ENCODE peak calls at places on chromosomes 16 and 17, in six cellular contexts. N, L, F, O, Q and R are unnamed samples.

GRCh38 chr16:73846292-73846849 is 450.2 kb upstream of the PSMD7 start:
- DNase-seq in N (no peak), L (peak), F (no peak), O (no peak), Q (no peak), R (no peak)

GRCh38 chr17:16191604-16192003 is 23.7 kb downstream of the NCOR1 start:
- DNase-seq in N (no peak), L (no peak), F (no peak), O (no peak), Q (no peak), R (no peak)

GRCh38 chr17:15941781-15942180 is 3.1 kb upstream of the ADORA2B start:
- DNase-seq in N (peak), L (no peak), F (no peak), O (no peak), Q (no peak), R (no peak)

GRCh38 chr16:17408296-17408695 is 62.5 kb downstream of the XYLT1 start:
- DNase-seq in N (no peak), L (no peak), F (no peak), O (no peak), Q (no peak), R (no peak)

GRCh38 chr16:4323845-4324478 is 8.1 kb downstream of the GLIS2 start:
- DNase-seq in N (peak), L (peak), F (no peak), O (no peak), Q (peak), R (no peak)

GRCh38 chr16:1989826-1990335 is at the start of gene SYNGR3:
- DNase-seq in N (peak), L (no peak), F (no peak), O (no peak), Q (no peak), R (peak)

GRCh38 chr17:41171881-41172280 is 3.9 kb upstream of the KRTAP4-3 start:
- DNase-seq in N (peak), L (no peak), F (no peak), O (no peak), Q (no peak), R (no peak)

GRCh38 chr16:165539-166374 is at the start of gene HBM:
- DNase-seq in N (no peak), L (no peak), F (no peak), O (no peak), Q (no peak), R (peak)

GRCh38 chr16:57600048-57600835 is 28.2 kb upstream of the ADGRG1 start:
- DNase-seq in N (peak), L (peak), F (peak), O (no peak), Q (peak), R (no peak)

GRCh38 chr16:58085171-58085570 is 44.0 kb downstream of the CFAP20 start:
- DNase-seq in N (no peak), L (no peak), F (no peak), O (no peak), Q (no peak), R (no peak)

GRCh38 chr17:77951123-77951522 is 7.4 kb upstream of the TNRC6C start:
- DNase-seq in N (no peak), L (no peak), F (no peak), O (no peak), Q (no peak), R (no peak)

GRCh38 chr17:81914103-81914850 is 3.1 kb upstream of the PCYT2 start:
- DNase-seq in N (no peak), L (no peak), F (no peak), O (no peak), Q (no peak), R (no peak)

GRCh38 chr17:55710410-55710809 is 12.3 kb downstream of the TMEM100 start:
- DNase-seq in N (no peak), L (no peak), F (no peak), O (no peak), Q (no peak), R (no peak)

GRCh38 chr16:57865746-57866528 is 63.6 kb upstream of the KIFC3 start:
- DNase-seq in N (no peak), L (no peak), F (no peak), O (no peak), Q (no peak), R (no peak)